ENCODE peak calls at places on chromosomes 12 and 14, in eight cellular contexts. Y, M, E, L, S, F, X and K are unnamed samples.
A peak's percentile ranks its signal among the peaks of the same experiment; 100 is the strongest.

GRCh38 chr12:3116106-3116898 is 39.1 kb downstream of the TSPAN9 start:
- DNase-seq in S (no peak), X (no peak), E (peak; percentile 40), Y (no peak), M (no peak), F (no peak), L (no peak), K (no peak)

GRCh38 chr14:94373708-94374107 is 14.7 kb downstream of the SERPINA1 start:
- DNase-seq in Y (no peak), E (no peak), F (no peak), X (no peak), S (no peak), L (no peak), M (peak; percentile 73), K (no peak)

GRCh38 chr14:90547968-90548367 is 151.1 kb downstream of the CALM1 start:
- DNase-seq in L (no peak), X (no peak), E (no peak), Y (no peak), S (no peak), M (no peak), F (no peak), K (no peak)

GRCh38 chr12:19946549-19946948 is 421.8 kb upstream of the PDE3A start:
- DNase-seq in E (no peak), Y (no peak), X (no peak), M (peak; percentile 62), F (no peak), L (peak; percentile 55), S (no peak), K (no peak)

GRCh38 chr12:102503871-102504270 is 23.5 kb upstream of the IGF1 start:
- DNase-seq in L (no peak), X (no peak), M (no peak), F (no peak), Y (no peak), E (no peak), S (no peak), K (no peak)

GRCh38 chr12:117844114-117844513 is 124.7 kb downstream of the KSR2 start:
- DNase-seq in F (no peak), Y (no peak), X (no peak), M (no peak), S (no peak), L (no peak), E (no peak), K (no peak)

GRCh38 chr12:121579190-121579791 is 1.5 kb downstream of the KDM2B start:
- DNase-seq in E (peak; percentile 65), L (peak; percentile 56), X (no peak), S (no peak), F (no peak), Y (peak; percentile 73), M (peak; percentile 18), K (peak; percentile 59)

GRCh38 chr12:122333142-122334087 is 67.1 kb upstream of the VPS33A start:
- DNase-seq in S (no peak), Y (no peak), M (no peak), F (no peak), X (no peak), E (no peak), L (no peak), K (no peak)

GRCh38 chr14:99538733-99539132 is 57.5 kb downstream of the CCNK start:
- DNase-seq in L (no peak), Y (no peak), S (no peak), F (no peak), X (no peak), E (no peak), M (no peak), K (no peak)

GRCh38 chr14:99535908-99536778 is 54.9 kb downstream of the CCNK start:
- DNase-seq in E (no peak), X (no peak), L (no peak), F (no peak), Y (no peak), M (no peak), S (no peak), K (no peak)

GRCh38 chr14:99537399-99537798 is 56.2 kb downstream of the CCNK start:
- DNase-seq in X (no peak), F (no peak), L (peak; percentile 89), S (no peak), E (peak; percentile 43), M (peak; percentile 74), Y (peak; percentile 62), K (no peak)

GRCh38 chr14:99539503-99539902 is 58.3 kb downstream of the CCNK start:
- DNase-seq in M (no peak), X (no peak), E (no peak), Y (no peak), F (no peak), S (no peak), L (no peak), K (no peak)

DNA sequence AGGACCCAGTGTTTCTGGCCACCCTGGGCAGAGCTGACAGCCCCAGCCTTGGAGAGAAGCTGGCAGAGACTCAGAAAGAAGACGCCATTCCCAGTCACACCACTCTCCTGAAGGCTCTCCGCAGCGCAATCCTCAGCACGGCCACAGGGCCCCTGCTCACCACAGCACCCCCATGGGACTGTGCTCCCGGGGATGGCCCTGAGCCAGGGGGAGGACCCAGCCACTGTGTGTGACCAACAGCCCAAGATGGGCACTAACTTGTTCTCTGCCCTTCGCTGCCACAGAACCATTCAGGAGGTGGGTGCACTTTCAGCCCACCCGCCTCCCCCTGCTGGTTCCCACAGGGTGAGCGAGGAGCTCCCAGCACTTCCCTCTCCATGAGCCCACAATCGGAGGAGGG is 57.1 kb downstream of the CCNK start:
- DNase-seq in E (no peak), L (no peak), M (no peak), F (no peak), X (no peak), Y (no peak), S (no peak), K (no peak)
- H3K4me1 ChIP-seq in E (peaks cover 83% of the 10 kb centered on the region), L (peaks cover 36% of the 10 kb centered on the region), M (peaks cover 22% of the 10 kb centered on the region), F (peaks cover 46% of the 10 kb centered on the region), X (no peaks in the 10 kb centered on the region), Y (peaks cover 6% of the 10 kb centered on the region), S (peaks cover 20% of the 10 kb centered on the region), K (no peaks in the 10 kb centered on the region)

GRCh38 chr14:51453869-51454268 is 197.8 kb upstream of the FRMD6 start:
- DNase-seq in M (no peak), Y (no peak), X (no peak), S (no peak), F (no peak), E (no peak), L (no peak), K (no peak)
- H3K27ac ChIP-seq in M (no peak overlapping the region), Y (no peak overlapping the region), X (no peak overlapping the region), S (no peak overlapping the region), F (no peak overlapping the region), E (no peak overlapping the region), L (no peak overlapping the region), K (no peak overlapping the region)

GRCh38 chr12:23350808-23351207 is 598.7 kb downstream of the SOX5 start:
- DNase-seq in M (no peak), S (no peak), X (no peak), Y (no peak), L (no peak), E (no peak), F (no peak), K (no peak)
- H2AFZ ChIP-seq in M (no peak overlapping the region), S (no peak overlapping the region), X (no peak overlapping the region), Y (no peak overlapping the region), L (no peak overlapping the region), E (no peak overlapping the region), F (no peak overlapping the region), K (no peak overlapping the region)

DNA sequence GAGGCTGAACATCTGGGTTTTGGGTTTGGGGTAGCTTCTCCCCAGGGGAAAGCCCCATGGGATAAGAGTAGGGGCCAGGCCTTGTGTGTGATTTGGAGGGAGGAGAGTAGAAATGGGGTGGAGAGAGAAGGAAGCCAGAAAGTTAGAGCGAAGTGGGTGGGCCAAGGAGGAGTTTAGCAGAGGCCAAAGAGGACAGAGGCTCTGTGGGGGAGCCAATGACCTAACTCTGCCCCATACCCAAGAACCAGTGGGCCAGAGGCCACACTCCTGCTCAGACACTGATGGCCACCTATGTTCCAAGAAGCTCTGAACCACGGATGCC is 9.3 kb downstream of the ZNF385A start:
- DNase-seq in Y (no peak), F (no peak), E (no peak), L (no peak), S (no peak), M (no peak), X (no peak), K (no peak)
- H3K4me1 ChIP-seq in Y (peaks cover 11% of the 10 kb centered on the region), F (peaks cover 27% of the 10 kb centered on the region), E (peaks cover 16% of the 10 kb centered on the region), L (peaks cover 21% of the 10 kb centered on the region), S (peaks cover 26% of the 10 kb centered on the region), M (peaks cover 36% of the 10 kb centered on the region), X (peaks cover 3% of the 10 kb centered on the region), K (peaks cover 17% of the 10 kb centered on the region)

GRCh38 chr14:74501691-74502090 is 8.1 kb downstream of the ISCA2 start:
- DNase-seq in E (no peak), F (no peak), L (no peak), X (no peak), Y (no peak), M (no peak), S (no peak), K (no peak)
- H3K27ac ChIP-seq in E (no peak overlapping the region), F (no peak overlapping the region), L (no peak overlapping the region), X (no peak overlapping the region), Y (no peak overlapping the region), M (no peak overlapping the region), S (no peak overlapping the region), K (no peak overlapping the region)

GRCh38 chr14:33127531-33127930 is 188.9 kb downstream of the NPAS3 start:
- DNase-seq in M (peak; percentile 56), L (no peak), E (no peak), F (no peak), Y (no peak), S (no peak), X (no peak), K (no peak)

GRCh38 chr14:33123281-33123680 is 184.6 kb downstream of the NPAS3 start:
- DNase-seq in Y (no peak), X (no peak), M (no peak), F (no peak), L (no peak), S (no peak), E (no peak), K (no peak)

GRCh38 chr14:33131801-33132200 is 193.1 kb downstream of the NPAS3 start:
- DNase-seq in F (no peak), M (no peak), S (no peak), X (no peak), L (no peak), Y (no peak), E (no peak), K (no peak)

GRCh38 chr14:33120966-33121365 is 182.3 kb downstream of the NPAS3 start:
- DNase-seq in F (no peak), M (peak; percentile 91), S (no peak), L (no peak), X (no peak), E (no peak), Y (no peak), K (no peak)

DNA sequence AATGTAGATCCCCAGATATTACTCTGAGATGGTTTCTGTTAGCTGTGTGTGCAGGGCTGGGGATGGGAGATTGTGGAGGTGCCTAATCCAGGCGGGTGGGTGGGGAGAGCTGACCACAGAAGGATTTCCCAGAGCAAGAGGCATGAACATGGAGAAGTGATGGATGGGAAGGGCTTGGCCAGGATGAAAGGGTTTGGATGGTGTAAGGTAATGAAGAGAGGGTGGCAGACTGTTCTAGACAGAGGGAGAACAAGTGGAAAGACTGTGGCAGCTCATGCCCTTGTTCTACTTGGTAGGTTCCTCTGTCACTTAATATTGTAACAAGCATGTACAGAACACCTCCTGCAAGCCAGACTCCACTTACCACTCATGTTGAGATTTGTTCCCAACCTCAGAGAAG is 187.8 kb downstream of the NPAS3 start:
- DNase-seq in E (no peak), Y (no peak), S (no peak), F (no peak), X (no peak), L (no peak), M (no peak), K (no peak)
- H2AFZ ChIP-seq in E (peak overlapping the region; percentile 64), Y (peak overlapping the region; percentile 5), S (no peak overlapping the region), F (no peak overlapping the region), X (no peak overlapping the region), L (no peak overlapping the region), M (no peak overlapping the region), K (no peak overlapping the region)